ENCODE peak calls at places on chromosomes 2 and 18, in seven cellular contexts. H is psoas muscle, D is gastrocnemius medialis, V is neural progenitor cell, E is vagina, L is K562, G is Peyer's patch. N is an unnamed sample.

GRCh38 chr2:236042087-236042486 is 126.1 kb downstream of the GBX2 start:
- DNase-seq in H (no peak), D (no peak), V (no peak), E (no peak), L (no peak), G (no peak), N (no peak)

GRCh38 chr2:206430452-206430851 is 12.9 kb upstream of the ADAM23 start:
- DNase-seq in H (no peak), D (no peak), V (no peak), E (no peak), L (no peak), G (no peak), N (no peak)

GRCh38 chr2:11336189-11336588 is 8.2 kb downstream of the ROCK2 start:
- DNase-seq in H (no peak), D (no peak), V (no peak), E (no peak), L (no peak), G (no peak), N (no peak)

GRCh38 chr2:51103205-51103604 is 71.3 kb upstream of the NRXN1 start:
- DNase-seq in H (no peak), D (no peak), V (peak; percentile 77), E (no peak), L (no peak), G (no peak), N (no peak)

GRCh38 chr2:37387143-37387835 is 42.9 kb downstream of the QPCT start:
- DNase-seq in H (no peak), D (no peak), V (no peak), E (no peak), L (no peak), G (no peak), N (no peak)

GRCh38 chr2:126359494-126359893 is 296.5 kb upstream of the GYPC start:
- DNase-seq in H (no peak), D (no peak), V (peak; percentile 28), E (no peak), L (peak; percentile 15), G (no peak), N (no peak)

GRCh38 chr2:96642564-96643350 is at the start of gene FER1L5:
- DNase-seq in H (no peak), D (no peak), V (peak; percentile 88), E (no peak), L (peak; percentile 27), G (no peak), N (no peak)

GRCh38 chr2:8684885-8685696 is 3.2 kb downstream of the ID2 start:
- DNase-seq in H (peak; percentile 60), D (no peak), V (peak; percentile 77), E (no peak), L (peak; percentile 42), G (peak; percentile 85), N (peak; percentile 80)

GRCh38 chr18:3193354-3193753 is 26.4 kb downstream of the MYOM1 start:
- DNase-seq in H (no peak), D (no peak), V (no peak), E (no peak), L (no peak), G (no peak), N (no peak)

GRCh38 chr2:239956818-239957261 is 68.3 kb downstream of the NDUFA10 start:
- DNase-seq in H (no peak), D (peak; percentile 33), V (no peak), E (no peak), L (no peak), G (no peak), N (no peak)

GRCh38 chr2:60796573-60797509 is 40.8 kb downstream of the PAPOLG start:
- DNase-seq in H (no peak), D (no peak), V (no peak), E (no peak), L (no peak), G (no peak), N (no peak)

GRCh38 chr2:66440011-66440542 is 5.2 kb downstream of the MEIS1 start:
- DNase-seq in H (no peak), D (no peak), V (peak; percentile 39), E (no peak), L (no peak), G (no peak), N (no peak)

GRCh38 chr2:163779970-163780597 is 44.3 kb upstream of the FIGN start:
- DNase-seq in H (no peak), D (no peak), V (no peak), E (no peak), L (no peak), G (no peak), N (no peak)

GRCh38 chr2:85695691-85696668 is 1.8 kb downstream of the GNLY start:
- DNase-seq in H (no peak), D (no peak), V (no peak), E (no peak), L (no peak), G (no peak), N (peak; percentile 54)

GRCh38 chr2:219611866-219612604 is 14.4 kb downstream of the STK11IP start:
- DNase-seq in H (no peak), D (no peak), V (no peak), E (no peak), L (no peak), G (no peak), N (no peak)

GRCh38 chr2:108574332-108574731 is 40.1 kb downstream of the LIMS1 start:
- DNase-seq in H (no peak), D (no peak), V (no peak), E (no peak), L (no peak), G (no peak), N (no peak)
- H3K4me1 ChIP-seq in H (peaks cover 49% of the 10 kb centered on the region), D (peaks cover 66% of the 10 kb centered on the region), V (peaks cover 25% of the 10 kb centered on the region), E (peaks cover 37% of the 10 kb centered on the region), L (peaks cover 5% of the 10 kb centered on the region), G (no peaks in the 10 kb centered on the region), N (no peaks in the 10 kb centered on the region)

DNA sequence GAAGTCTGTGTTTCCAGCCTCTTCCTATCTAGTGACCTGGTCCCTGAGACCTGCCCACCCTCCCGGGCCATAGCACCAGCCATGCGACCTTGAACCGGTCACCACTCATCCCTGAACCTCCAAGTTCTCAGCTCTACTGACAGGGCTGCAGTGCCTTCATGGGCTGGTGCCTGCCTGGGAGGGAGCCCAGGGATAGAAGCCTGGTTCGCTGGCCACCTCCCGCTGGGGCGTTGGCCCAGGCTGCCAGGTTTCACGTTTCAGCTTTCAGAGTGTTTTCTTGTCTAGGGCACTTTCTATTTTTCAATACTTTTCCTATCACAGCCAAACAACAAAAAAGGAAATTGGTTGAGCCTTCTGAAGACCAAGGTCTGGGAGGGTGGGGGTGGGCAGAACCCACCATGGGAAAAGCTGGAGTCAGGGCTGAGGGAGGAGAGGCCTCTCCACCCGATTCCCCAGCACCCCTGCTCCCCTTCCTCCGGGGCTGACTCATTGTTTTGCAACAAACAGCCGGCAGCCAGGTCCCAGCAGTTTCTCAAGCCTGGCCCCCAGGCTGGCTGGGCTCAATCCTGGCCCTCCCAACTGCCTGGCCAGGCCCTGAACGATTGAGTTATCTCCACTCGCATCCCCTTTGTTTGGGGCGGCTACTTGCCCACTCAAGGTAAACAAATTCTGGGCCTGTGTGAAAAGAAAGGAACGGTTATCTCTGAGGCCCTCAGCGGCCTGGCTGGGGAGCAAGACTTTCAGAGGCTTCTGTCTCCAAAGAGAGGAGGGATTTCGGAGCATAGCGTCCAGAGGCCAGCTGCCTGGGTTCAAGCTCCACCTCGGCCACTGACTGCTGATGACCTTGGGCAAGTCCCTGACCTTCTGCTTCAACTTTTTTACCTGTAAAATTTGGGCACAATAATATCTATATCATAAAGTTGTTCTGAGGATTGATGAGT is 47.5 kb downstream of the ZFP36L2 start:
- DNase-seq in H (peak; percentile 88), D (peak; percentile 94), V (peak; percentile 73), E (no peak), L (peak; percentile 90), G (peak; percentile 78), N (peak; percentile 93)
- H3K4me3 ChIP-seq in H (peak overlapping the region; percentile 54), D (peak overlapping the region; percentile 23), V (no peak overlapping the region), E (no peak overlapping the region), L (peak overlapping the region; percentile 1), G (no peak overlapping the region), N (no peak overlapping the region)

DNA sequence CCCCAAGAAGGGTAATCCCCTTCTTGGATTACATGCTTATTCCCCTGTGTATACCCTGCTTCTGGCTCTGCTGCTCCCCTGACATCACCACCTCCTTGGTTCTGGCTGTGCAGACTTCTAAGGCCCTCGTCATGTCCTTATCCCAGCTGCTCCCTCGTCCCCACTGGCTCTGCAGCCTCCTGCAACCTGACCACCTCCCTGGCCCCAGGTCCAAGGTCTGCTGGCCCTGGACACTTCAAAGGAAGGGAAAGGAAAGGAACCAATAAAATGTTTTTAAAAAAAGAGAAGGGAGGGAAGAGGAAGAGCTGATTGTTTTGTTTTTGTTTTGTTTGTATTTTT is 52.9 kb downstream of the INPP5D start:
- DNase-seq in H (no peak), D (no peak), V (no peak), E (no peak), L (no peak), G (no peak), N (no peak)
- H3K4me1 ChIP-seq in H (peaks cover 7% of the 10 kb centered on the region), D (no peaks in the 10 kb centered on the region), V (no peaks in the 10 kb centered on the region), E (no peaks in the 10 kb centered on the region), L (peaks cover 5% of the 10 kb centered on the region), G (peaks cover 4% of the 10 kb centered on the region), N (no peaks in the 10 kb centered on the region)

GRCh38 chr18:39274535-39274934 is 1708.9 kb upstream of the CELF4 start:
- DNase-seq in H (no peak), D (no peak), V (no peak), E (no peak), L (no peak), G (no peak), N (no peak)

GRCh38 chr18:39271654-39272053 is 1706.1 kb upstream of the CELF4 start:
- DNase-seq in H (no peak), D (no peak), V (no peak), E (no peak), L (no peak), G (no peak), N (no peak)
- H3K4me3 ChIP-seq in H (no peak overlapping the region), D (no peak overlapping the region), V (no peak overlapping the region), E (no peak overlapping the region), L (no peak overlapping the region), G (no peak overlapping the region), N (no peak overlapping the region)

GRCh38 chr18:62784966-62785413 is 69.6 kb downstream of the PHLPP1 start:
- DNase-seq in H (peak; percentile 15), D (no peak), V (peak; percentile 15), E (no peak), L (no peak), G (no peak), N (no peak)
- H3K4me1 ChIP-seq in H (peaks cover 8% of the 10 kb centered on the region), D (peaks cover 12% of the 10 kb centered on the region), V (peaks cover 58% of the 10 kb centered on the region), E (peaks cover 44% of the 10 kb centered on the region), L (no peaks in the 10 kb centered on the region), G (no peaks in the 10 kb centered on the region), N (peaks cover 11% of the 10 kb centered on the region)

GRCh38 chr18:33579147-33579867 is 1.3 kb downstream of the ASXL3 start:
- DNase-seq in H (no peak), D (no peak), V (peak; percentile 67), E (no peak), L (no peak), G (no peak), N (no peak)

GRCh38 chr18:33578371-33579146 is 540 bp downstream of the ASXL3 start:
- DNase-seq in H (peak; percentile 25), D (no peak), V (peak; percentile 72), E (no peak), L (no peak), G (peak; percentile 49), N (no peak)

GRCh38 chr18:33576999-33577687 is 876 bp upstream of the ASXL3 start:
- DNase-seq in H (no peak), D (no peak), V (no peak), E (no peak), L (no peak), G (no peak), N (no peak)

GRCh38 chr18:33579868-33580205 is 1.8 kb downstream of the ASXL3 start:
- DNase-seq in H (no peak), D (no peak), V (peak; percentile 22), E (no peak), L (no peak), G (no peak), N (no peak)

GRCh38 chr18:33577688-33578370 is at the start of gene ASXL3:
- DNase-seq in H (peak; percentile 37), D (no peak), V (peak; percentile 80), E (no peak), L (no peak), G (peak; percentile 75), N (no peak)
- H3K4me3 ChIP-seq in H (peak within 1 kb of the TSS; percentile 68), D (peak within 1 kb of the TSS; percentile 58), V (peak within 1 kb of the TSS; percentile 78), E (peak within 1 kb of the TSS; percentile 84), L (no peak within 1 kb of the TSS), G (peak within 1 kb of the TSS; percentile 78), N (peak within 1 kb of the TSS; percentile 78)

N was measured in right atrium auricular region.